ENCODE peak calls at places on chromosomes 4 and X, in five cellular contexts. One of them, this sample, is unnamed.
A peak's percentile ranks its signal among the peaks of the same experiment; 100 is the strongest.

GRCh38 chr4:76764251-76764650 is 133.7 kb downstream of the SOWAHB start:
- DNase-seq in K562: no peak
- DNase-seq in SK-N-SH: no peak
- DNase-seq in HCT116: no peak
- DNase-seq in GM12878: no peak
- DNase-seq in this sample: no peak

GRCh38 chr4:87985887-87986200 is 10.3 kb downstream of the SPP1 start:
- DNase-seq in K562: no peak
- DNase-seq in SK-N-SH: no peak
- DNase-seq in HCT116: no peak
- DNase-seq in GM12878: no peak
- DNase-seq in this sample: no peak

GRCh38 chrX:47523297-47523696 is 37.7 kb upstream of the ARAF start:
- DNase-seq in K562: peak; percentile 82
- DNase-seq in SK-N-SH: peak; percentile 91
- DNase-seq in HCT116: peak; percentile 38
- DNase-seq in GM12878: no peak
- DNase-seq in this sample: peak; percentile 83

GRCh38 chr4:180190382-180190781 is 2052.8 kb upstream of the TENM3 start:
- DNase-seq in K562: no peak
- DNase-seq in SK-N-SH: no peak
- DNase-seq in HCT116: no peak
- DNase-seq in GM12878: peak; percentile 48
- DNase-seq in this sample: no peak

GRCh38 chr4:24774452-24774851 is 20.9 kb upstream of the SOD3 start:
- DNase-seq in K562: no peak
- DNase-seq in SK-N-SH: no peak
- DNase-seq in HCT116: no peak
- DNase-seq in GM12878: no peak
- DNase-seq in this sample: no peak

GRCh38 chrX:29687687-29688086 is 527.7 kb upstream of the MAGEB2 start:
- DNase-seq in K562: no peak
- DNase-seq in SK-N-SH: no peak
- DNase-seq in HCT116: no peak
- DNase-seq in GM12878: no peak
- DNase-seq in this sample: no peak

GRCh38 chr4:55396305-55397023 is 707 bp downstream of the TMEM165 start:
- DNase-seq in K562: peak; percentile 58
- DNase-seq in SK-N-SH: peak; percentile 79
- DNase-seq in HCT116: no peak
- DNase-seq in GM12878: no peak
- DNase-seq in this sample: no peak

GRCh38 chr4:4869731-4870483 is 10.4 kb downstream of the MSX1 start:
- DNase-seq in K562: no peak
- DNase-seq in SK-N-SH: no peak
- DNase-seq in HCT116: no peak
- DNase-seq in GM12878: no peak
- DNase-seq in this sample: no peak

GRCh38 chrX:15749642-15750610 is 11.9 kb downstream of the CA5B start:
- DNase-seq in K562: no peak
- DNase-seq in SK-N-SH: no peak
- DNase-seq in HCT116: no peak
- DNase-seq in GM12878: no peak
- DNase-seq in this sample: peak; percentile 35

GRCh38 chr4:95835672-95836071 is 4.2 kb upstream of the PDHA2 start:
- DNase-seq in K562: no peak
- DNase-seq in SK-N-SH: peak; percentile 20
- DNase-seq in HCT116: peak; percentile 24
- DNase-seq in GM12878: no peak
- DNase-seq in this sample: no peak

GRCh38 chrX:2710496-2710895 is 19.4 kb downstream of the CD99 start:
- DNase-seq in K562: no peak
- DNase-seq in SK-N-SH: no peak
- DNase-seq in HCT116: no peak
- DNase-seq in GM12878: no peak
- DNase-seq in this sample: no peak

GRCh38 chr4:119286377-119287002 is 35.4 kb downstream of the FABP2 start:
- DNase-seq in K562: no peak
- DNase-seq in SK-N-SH: peak; percentile 32
- DNase-seq in HCT116: peak; percentile 47
- DNase-seq in GM12878: no peak
- DNase-seq in this sample: no peak

GRCh38 chrX:109697855-109698254 is 35.2 kb downstream of the ACSL4 start:
- DNase-seq in K562: no peak
- DNase-seq in SK-N-SH: no peak
- DNase-seq in HCT116: no peak
- DNase-seq in GM12878: no peak
- DNase-seq in this sample: no peak

GRCh38 chrX:103754401-103754800 is 22.2 kb upstream of the PLP1 start:
- DNase-seq in K562: no peak
- DNase-seq in SK-N-SH: peak; percentile 45
- DNase-seq in HCT116: no peak
- DNase-seq in GM12878: no peak
- DNase-seq in this sample: no peak

GRCh38 chr4:26692014-26692726 is 108.3 kb downstream of the TBC1D19 start:
- DNase-seq in K562: peak; percentile 63
- DNase-seq in SK-N-SH: no peak
- DNase-seq in HCT116: no peak
- DNase-seq in GM12878: no peak
- DNase-seq in this sample: no peak

GRCh38 chr4:2494992-2495391 is 26.1 kb downstream of the RNF4 start:
- DNase-seq in K562: no peak
- DNase-seq in SK-N-SH: no peak
- DNase-seq in HCT116: no peak
- DNase-seq in GM12878: no peak
- DNase-seq in this sample: no peak

GRCh38 chr4:16627999-16628398 is 270.4 kb downstream of the LDB2 start:
- DNase-seq in K562: no peak
- DNase-seq in SK-N-SH: no peak
- DNase-seq in HCT116: no peak
- DNase-seq in GM12878: no peak
- DNase-seq in this sample: no peak

GRCh38 chr4:24693636-24694035 is 101.7 kb upstream of the SOD3 start:
- DNase-seq in K562: no peak
- DNase-seq in SK-N-SH: no peak
- DNase-seq in HCT116: no peak
- DNase-seq in GM12878: no peak
- DNase-seq in this sample: no peak

GRCh38 chr4:73871911-73872310 is 2.7 kb downstream of the CXCL1 start:
- DNase-seq in K562: no peak
- DNase-seq in SK-N-SH: no peak
- DNase-seq in HCT116: no peak
- DNase-seq in GM12878: no peak
- DNase-seq in this sample: no peak

GRCh38 chr4:41866799-41867677 is 68.2 kb upstream of the TMEM33 start:
- DNase-seq in K562: no peak
- DNase-seq in SK-N-SH: no peak
- DNase-seq in HCT116: no peak
- DNase-seq in GM12878: no peak
- DNase-seq in this sample: no peak

GRCh38 chrX:40055495-40055894 is 42.3 kb downstream of the BCOR start:
- DNase-seq in K562: no peak
- DNase-seq in SK-N-SH: no peak
- DNase-seq in HCT116: no peak
- DNase-seq in GM12878: no peak
- DNase-seq in this sample: no peak

GRCh38 chrX:148135738-148136137 is 154.6 kb downstream of the FMR1NB start:
- DNase-seq in K562: no peak
- DNase-seq in SK-N-SH: no peak
- DNase-seq in HCT116: no peak
- DNase-seq in GM12878: no peak
- DNase-seq in this sample: no peak

GRCh38 chr4:113561092-113561491 is 200.4 kb downstream of the CAMK2D start:
- DNase-seq in K562: no peak
- DNase-seq in SK-N-SH: no peak
- DNase-seq in HCT116: no peak
- DNase-seq in GM12878: no peak
- DNase-seq in this sample: no peak

GRCh38 chr4:114694770-114695169 is 96.2 kb downstream of the UGT8 start:
- DNase-seq in K562: peak; percentile 5
- DNase-seq in SK-N-SH: peak; percentile 4
- DNase-seq in HCT116: peak; percentile 28
- DNase-seq in GM12878: peak; percentile 11
- DNase-seq in this sample: peak; percentile 42

GRCh38 chr4:182560358-182560757 is 317.2 kb downstream of the TENM3 start:
- DNase-seq in K562: no peak
- DNase-seq in SK-N-SH: no peak
- DNase-seq in HCT116: no peak
- DNase-seq in GM12878: no peak
- DNase-seq in this sample: no peak

GRCh38 chr4:99264927-99265326 is 25.9 kb downstream of the ADH1A start:
- DNase-seq in K562: no peak
- DNase-seq in SK-N-SH: no peak
- DNase-seq in HCT116: no peak
- DNase-seq in GM12878: no peak
- DNase-seq in this sample: no peak

DNA sequence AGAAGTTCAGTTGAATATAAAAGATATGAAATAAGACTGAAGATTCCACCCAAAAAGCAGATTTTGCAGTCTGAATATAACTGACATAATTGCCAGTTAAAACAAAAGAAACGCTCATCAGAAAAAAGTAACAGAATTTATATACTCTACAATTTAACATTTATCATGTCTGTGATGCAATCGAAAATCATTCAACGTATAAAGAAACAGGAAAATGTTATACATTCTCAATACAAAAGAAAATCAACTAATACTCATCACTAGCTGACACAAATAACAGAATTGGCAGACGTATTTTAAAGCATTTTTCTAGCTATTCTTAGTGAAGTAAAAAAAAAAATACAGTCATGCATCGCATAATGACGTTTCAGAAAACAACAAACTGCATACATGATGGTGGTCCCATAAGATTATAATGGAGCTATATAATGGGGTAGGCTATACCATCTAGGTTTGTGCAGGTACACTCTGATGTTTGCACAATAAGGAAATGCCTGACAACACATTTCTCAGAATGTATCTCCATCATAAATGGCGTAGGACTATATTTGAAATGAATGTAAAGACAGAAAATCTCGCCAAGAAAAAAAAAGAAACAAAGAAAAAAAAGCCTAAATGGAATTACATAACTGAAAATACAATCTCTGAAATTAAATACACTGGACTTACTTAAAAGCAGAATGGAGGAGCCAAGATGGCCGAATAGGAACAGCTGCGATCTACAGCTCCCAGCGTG is 34.3 kb downstream of the OR13H1 start:
- DNase-seq in K562: no peak
- DNase-seq in SK-N-SH: peak; percentile 6
- DNase-seq in HCT116: no peak
- DNase-seq in GM12878: no peak
- DNase-seq in this sample: peak; percentile 19
- TF ChIP-seq JUND in K562: no peak
- TF ChIP-seq JUND in SK-N-SH: no peak
- TF ChIP-seq JUND in HCT116: no peak
- TF ChIP-seq JUND in GM12878: no peak
- TF ChIP-seq JUND in this sample: no peak

DNA sequence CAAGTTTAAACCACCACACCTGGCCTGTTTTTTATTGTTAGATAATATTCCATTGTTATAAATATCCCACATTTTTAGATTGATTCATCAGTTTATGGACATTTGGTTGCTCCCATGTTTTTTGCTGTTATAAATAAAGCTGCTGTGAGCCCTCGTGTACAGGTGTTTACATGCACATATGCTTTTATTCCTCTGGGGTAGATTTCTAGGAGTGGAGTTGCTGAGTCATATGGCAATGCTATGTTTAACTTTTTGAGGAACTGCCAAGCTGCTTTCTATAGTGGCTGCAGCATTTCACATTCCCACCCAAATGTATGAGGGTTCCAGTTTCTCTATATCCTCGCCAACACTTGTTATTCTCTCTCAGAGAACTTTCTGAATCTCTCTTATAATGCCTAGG is 90.5 kb downstream of the TBL1X start:
- DNase-seq in K562: peak; percentile 7
- DNase-seq in SK-N-SH: no peak
- DNase-seq in HCT116: no peak
- DNase-seq in GM12878: no peak
- DNase-seq in this sample: no peak
- TF ChIP-seq JUND in K562: no peak
- TF ChIP-seq JUND in SK-N-SH: no peak
- TF ChIP-seq JUND in HCT116: no peak
- TF ChIP-seq JUND in GM12878: no peak
- TF ChIP-seq JUND in this sample: no peak

DNA sequence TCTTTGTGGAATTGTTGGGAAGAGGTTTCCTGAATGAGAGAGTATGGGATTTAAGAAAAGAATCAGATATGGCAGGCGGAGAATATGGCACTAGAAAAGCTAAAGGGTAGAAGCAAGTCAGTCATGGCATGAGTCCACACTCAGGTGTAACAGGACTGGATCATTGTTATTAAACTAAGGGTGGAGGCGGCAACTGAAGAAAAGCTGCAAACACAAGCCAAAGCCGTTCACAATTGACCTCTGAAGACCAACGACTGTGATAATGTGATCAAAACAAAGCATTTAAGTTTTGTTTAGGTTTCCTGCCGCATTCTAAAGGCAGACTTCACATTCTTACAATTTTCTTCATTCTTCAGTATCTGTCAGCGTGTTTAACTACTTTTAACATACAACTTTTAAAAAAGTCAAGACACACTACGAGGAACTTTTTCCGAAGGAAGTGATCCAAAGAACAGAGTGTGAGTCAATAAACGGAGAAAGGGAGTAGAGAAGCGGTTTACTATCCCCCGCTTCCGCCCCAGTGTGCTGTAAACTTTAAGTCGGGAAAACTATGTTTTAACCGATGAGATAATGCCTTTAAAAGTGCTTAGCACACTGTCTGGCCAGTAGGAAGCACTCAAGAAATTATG is 939 bp upstream of the SLAIN2 start:
- DNase-seq in K562: peak; percentile 49
- DNase-seq in SK-N-SH: no peak
- DNase-seq in HCT116: no peak
- DNase-seq in GM12878: no peak
- DNase-seq in this sample: no peak
- TF ChIP-seq JUND in K562: peak; percentile 28
- TF ChIP-seq JUND in SK-N-SH: no peak
- TF ChIP-seq JUND in HCT116: no peak
- TF ChIP-seq JUND in GM12878: no peak
- TF ChIP-seq JUND in this sample: no peak

DNA sequence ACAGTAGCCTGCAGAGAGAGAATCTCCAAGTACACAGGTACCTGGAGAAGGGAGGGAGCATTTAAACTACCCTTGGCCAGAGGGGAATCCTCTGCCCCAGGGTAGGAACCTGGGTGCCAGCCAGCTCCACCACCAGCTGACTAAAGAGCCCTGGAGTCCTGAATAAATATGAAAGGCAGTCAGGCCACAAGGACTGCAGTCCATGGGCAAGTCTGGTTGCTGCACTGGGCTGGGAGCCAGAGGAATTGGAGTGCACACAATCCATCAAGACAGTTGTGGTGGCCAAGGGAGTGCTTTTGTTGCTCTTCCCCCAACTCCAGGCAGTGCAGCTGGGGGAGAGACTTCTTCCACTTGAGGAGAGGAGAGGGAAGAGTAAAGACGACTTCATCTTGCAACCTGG is 172.5 kb downstream of the HNRNPD start:
- DNase-seq in K562: no peak
- DNase-seq in SK-N-SH: no peak
- DNase-seq in HCT116: no peak
- DNase-seq in GM12878: no peak
- DNase-seq in this sample: peak; percentile 44
- TF ChIP-seq JUND in K562: no peak
- TF ChIP-seq JUND in SK-N-SH: no peak
- TF ChIP-seq JUND in HCT116: no peak
- TF ChIP-seq JUND in GM12878: no peak
- TF ChIP-seq JUND in this sample: no peak

GRCh38 chr4:7788687-7789425 is 150.8 kb downstream of the AFAP1 start:
- DNase-seq in K562: no peak
- DNase-seq in SK-N-SH: no peak
- DNase-seq in HCT116: no peak
- DNase-seq in GM12878: no peak
- DNase-seq in this sample: no peak
- TF ChIP-seq JUND in K562: no peak
- TF ChIP-seq JUND in SK-N-SH: no peak
- TF ChIP-seq JUND in HCT116: no peak
- TF ChIP-seq JUND in GM12878: no peak
- TF ChIP-seq JUND in this sample: no peak

This sample was measured in T47D.